ENCODE peak calls at places on chromosomes 1 and 21, in eight cellular contexts. H is kidney epithelial cell; J is tibial nerve; A is activated naive CD8-positive, alpha-beta T cell treated with anti-CD3 and anti-CD28 coated beads, Interleukin-2, amount 50 U/mL, for 24 hours; F is HS-5; C is memory B cell; W is heart left ventricle; O is bronchial epithelial cell. X is an unnamed sample.
A peak's percentile ranks its signal among the peaks of the same experiment; 100 is the strongest.

GRCh38 chr1:217275617-217276398 is 355.1 kb downstream of the GPATCH2 start:
- DNase-seq in H (peak; percentile 21), J (no peak), A (no peak), F (peak; percentile 78), C (no peak), W (no peak), O (peak; percentile 70), X (no peak)

GRCh38 chr1:244280859-244281258 is 170.8 kb downstream of the ADSS2 start:
- DNase-seq in H (no peak), J (no peak), A (no peak), F (no peak), C (no peak), W (no peak), O (peak; percentile 20), X (no peak)

GRCh38 chr21:42524341-42525227 is 10.9 kb downstream of the SLC37A1 start:
- DNase-seq in H (no peak), J (peak; percentile 54), A (peak; percentile 72), F (no peak), C (peak; percentile 93), W (peak; percentile 87), O (peak; percentile 34), X (peak; percentile 95)

GRCh38 chr21:42841156-42841915 is 38.0 kb downstream of the WDR4 start:
- DNase-seq in H (no peak), J (no peak), A (no peak), F (no peak), C (no peak), W (no peak), O (no peak), X (no peak)

GRCh38 chr1:227785094-227785811 is 30.2 kb upstream of the PRSS38 start:
- DNase-seq in H (no peak), J (no peak), A (no peak), F (no peak), C (peak; percentile 39), W (no peak), O (no peak), X (no peak)

GRCh38 chr1:6048179-6048867 is 2.6 kb downstream of the KCNAB2 start:
- DNase-seq in H (no peak), J (no peak), A (no peak), F (no peak), C (no peak), W (no peak), O (no peak), X (peak; percentile 52)

GRCh38 chr1:59022199-59022598 is 238.4 kb upstream of the JUN start:
- DNase-seq in H (no peak), J (no peak), A (no peak), F (no peak), C (no peak), W (no peak), O (no peak), X (no peak)

GRCh38 chr21:35311985-35312384 is 262.9 kb upstream of the RUNX1 start:
- DNase-seq in H (no peak), J (no peak), A (no peak), F (no peak), C (no peak), W (no peak), O (no peak), X (no peak)

GRCh38 chr1:11707621-11708276 is 16.2 kb downstream of the DRAXIN start:
- DNase-seq in H (no peak), J (no peak), A (no peak), F (no peak), C (no peak), W (peak; percentile 89), O (no peak), X (peak; percentile 90)

GRCh38 chr1:210738256-210738655 is 395.7 kb downstream of the KCNH1 start:
- DNase-seq in H (no peak), J (no peak), A (no peak), F (no peak), C (no peak), W (no peak), O (no peak), X (no peak)

GRCh38 chr1:9261496-9261895 is 26.9 kb downstream of the H6PD start:
- DNase-seq in H (no peak), J (no peak), A (no peak), F (no peak), C (no peak), W (no peak), O (no peak), X (no peak)

GRCh38 chr1:52238474-52238873 is 96.6 kb downstream of the ZFYVE9 start:
- DNase-seq in H (no peak), J (no peak), A (no peak), F (peak; percentile 56), C (no peak), W (no peak), O (peak; percentile 95), X (no peak)

GRCh38 chr1:221174598-221174997 is 295.4 kb downstream of the HLX start:
- DNase-seq in H (no peak), J (no peak), A (no peak), F (no peak), C (no peak), W (peak; percentile 87), O (no peak), X (no peak)

GRCh38 chr1:163361123-163361934 is 39.6 kb downstream of the NUF2 start:
- DNase-seq in H (no peak), J (no peak), A (no peak), F (no peak), C (no peak), W (no peak), O (peak; percentile 29), X (peak; percentile 81)

GRCh38 chr21:18449586-18449985 is 46.0 kb upstream of the TMPRSS15 start:
- DNase-seq in H (peak; percentile 4), J (no peak), A (no peak), F (peak; percentile 37), C (no peak), W (no peak), O (no peak), X (peak; percentile 33)

GRCh38 chr1:165434264-165434663 is 10.7 kb downstream of the RXRG start:
- DNase-seq in H (no peak), J (no peak), A (no peak), F (no peak), C (no peak), W (no peak), O (no peak), X (peak; percentile 66)

GRCh38 chr1:119679223-119679622 is 31.2 kb upstream of the ZNF697 start:
- DNase-seq in H (no peak), J (no peak), A (no peak), F (no peak), C (no peak), W (no peak), O (no peak), X (no peak)

GRCh38 chr1:11059166-11059989 is 440 bp downstream of the SRM start:
- DNase-seq in H (no peak), J (no peak), A (no peak), F (no peak), C (peak; percentile 12), W (no peak), O (no peak), X (no peak)

GRCh38 chr1:51234721-51235425 is 1.2 kb upstream of the RNF11 start:
- DNase-seq in H (peak; percentile 52), J (peak; percentile 56), A (peak; percentile 55), F (no peak), C (peak; percentile 82), W (peak; percentile 61), O (peak; percentile 70), X (peak; percentile 96)

GRCh38 chr1:187032982-187033705 is 204.4 kb downstream of the PLA2G4A start:
- DNase-seq in H (no peak), J (no peak), A (no peak), F (no peak), C (no peak), W (no peak), O (peak; percentile 52), X (no peak)

GRCh38 chr1:81596341-81596740 is 204.4 kb upstream of the ADGRL2 start:
- DNase-seq in H (no peak), J (no peak), A (no peak), F (no peak), C (no peak), W (no peak), O (no peak), X (no peak)

GRCh38 chr1:225921734-225922709 is 2.0 kb downstream of the PYCR2 start:
- DNase-seq in H (no peak), J (no peak), A (no peak), F (no peak), C (no peak), W (no peak), O (peak; percentile 96), X (peak; percentile 99)